ENCODE peak calls at places on chromosomes 11 and 22, in four cellular contexts. B, U, H and D are unnamed samples.

GRCh38 chr11:57527056-57527631 is 3.4 kb downstream of the TIMM10 start:
- DNase-seq in H (peak), U (peak), B (no peak), D (no peak)

GRCh38 chr11:92969634-92970347 is at the start of gene MTNR1B:
- DNase-seq in B (no peak), U (no peak), H (no peak), D (no peak)

GRCh38 chr11:84828616-84829015 is 798.5 kb downstream of the DLG2 start:
- DNase-seq in H (no peak), B (no peak), U (no peak), D (no peak)

GRCh38 chr11:35223429-35223828 is 84.5 kb downstream of the CD44 start:
- DNase-seq in H (no peak), B (no peak), U (no peak), D (no peak)

GRCh38 chr11:118921929-118922744 is 3.6 kb downstream of the BCL9L start:
- DNase-seq in H (no peak), B (no peak), U (peak), D (no peak)

GRCh38 chr11:83970061-83970671 is 684.0 kb upstream of the CCDC90B start:
- DNase-seq in B (no peak), U (no peak), H (no peak), D (no peak)

GRCh38 chr11:57480409-57481137 is 20.2 kb downstream of the RTN4RL2 start:
- DNase-seq in H (peak), B (peak), U (peak), D (peak)

GRCh38 chr11:94171693-94172440 is 43.2 kb downstream of the PANX1 start:
- DNase-seq in U (peak), B (no peak), H (peak), D (no peak)

GRCh38 chr11:115092516-115092915 is 411.7 kb downstream of the CADM1 start:
- DNase-seq in H (no peak), B (no peak), U (no peak), D (no peak)

GRCh38 chr11:18492888-18493287 is 33.9 kb downstream of the TSG101 start:
- DNase-seq in U (no peak), H (no peak), B (no peak), D (no peak)

GRCh38 chr11:119316729-119317591 is at the start of gene MCAM:
- DNase-seq in U (peak), H (peak), B (peak), D (no peak)

GRCh38 chr11:20388096-20389055 is 860 bp downstream of the PRMT3 start:
- DNase-seq in U (peak), B (no peak), H (no peak), D (peak)

GRCh38 chr22:44409211-44409648 is 88.8 kb downstream of the RTL6 start:
- DNase-seq in U (no peak), B (no peak), H (no peak), D (no peak)

GRCh38 chr11:1082346-1082727 is 7.7 kb downstream of the MUC2 start:
- DNase-seq in U (no peak), B (no peak), H (no peak), D (no peak)

GRCh38 chr22:47687776-47688175 is 925.3 kb downstream of the TBC1D22A start:
- DNase-seq in B (no peak), U (no peak), H (no peak), D (no peak)

GRCh38 chr11:120712014-120712413 is 200.5 kb downstream of the GRIK4 start:
- DNase-seq in U (no peak), B (no peak), H (no peak), D (no peak)

GRCh38 chr11:120709808-120710207 is 198.3 kb downstream of the GRIK4 start:
- DNase-seq in H (no peak), U (no peak), B (no peak), D (no peak)

GRCh38 chr11:120708511-120709183 is 197.1 kb downstream of the GRIK4 start:
- DNase-seq in H (no peak), U (no peak), B (no peak), D (no peak)

GRCh38 chr11:120712862-120713770 is 201.6 kb downstream of the GRIK4 start:
- DNase-seq in B (no peak), H (no peak), U (no peak), D (no peak)

DNA sequence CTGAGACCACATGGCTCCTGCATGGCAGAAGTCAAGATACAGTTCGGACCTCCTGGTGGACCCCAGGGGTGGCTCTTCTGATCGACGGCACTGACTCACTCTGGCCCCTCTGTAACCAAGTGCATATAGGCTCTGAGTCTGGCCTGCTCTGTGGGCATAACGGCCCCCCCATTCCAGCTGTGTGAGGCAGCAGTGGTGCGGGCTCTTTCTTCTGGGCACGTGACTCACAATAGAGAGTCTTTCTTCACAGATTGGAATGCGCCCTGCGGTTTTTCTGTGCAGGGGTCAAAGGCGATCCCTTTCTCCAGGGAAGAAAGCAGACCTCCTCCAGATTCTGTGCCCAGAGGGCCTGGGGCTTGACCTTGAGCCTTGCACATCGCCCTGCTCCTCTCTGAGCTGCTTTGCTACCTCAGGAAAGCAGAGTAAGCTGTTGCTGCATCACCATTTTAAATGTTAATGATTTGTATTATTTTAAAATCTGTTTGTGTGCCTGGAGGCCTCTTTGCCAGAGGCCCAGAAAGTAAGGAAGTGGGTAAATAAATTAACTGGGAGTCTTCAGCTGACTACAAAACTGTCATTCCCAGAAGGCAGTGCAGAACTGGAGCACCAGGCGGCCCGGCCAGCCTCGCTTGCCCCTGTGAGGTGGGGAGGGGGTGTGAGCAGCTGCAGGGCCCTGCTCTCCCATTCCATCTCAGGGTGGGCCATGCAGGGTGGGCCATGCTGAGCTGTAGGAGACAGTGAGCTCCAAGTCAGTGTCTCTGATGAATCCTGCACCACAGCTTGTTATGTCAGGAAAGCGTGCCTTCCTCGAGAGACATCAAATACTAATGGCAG is 199.0 kb downstream of the GRIK4 start:
- DNase-seq in U (peak), H (no peak), B (no peak), D (no peak)
- TF ChIP-seq TAF1 in U (no peak), H (no peak), B (no peak), D (no peak)

GRCh38 chr11:12120031-12121008 is 9.9 kb downstream of the MICAL2 start:
- DNase-seq in H (no peak), B (no peak), U (peak), D (no peak)
- TF ChIP-seq TAF1 in H (no peak), B (no peak), U (no peak), D (no peak)

DNA sequence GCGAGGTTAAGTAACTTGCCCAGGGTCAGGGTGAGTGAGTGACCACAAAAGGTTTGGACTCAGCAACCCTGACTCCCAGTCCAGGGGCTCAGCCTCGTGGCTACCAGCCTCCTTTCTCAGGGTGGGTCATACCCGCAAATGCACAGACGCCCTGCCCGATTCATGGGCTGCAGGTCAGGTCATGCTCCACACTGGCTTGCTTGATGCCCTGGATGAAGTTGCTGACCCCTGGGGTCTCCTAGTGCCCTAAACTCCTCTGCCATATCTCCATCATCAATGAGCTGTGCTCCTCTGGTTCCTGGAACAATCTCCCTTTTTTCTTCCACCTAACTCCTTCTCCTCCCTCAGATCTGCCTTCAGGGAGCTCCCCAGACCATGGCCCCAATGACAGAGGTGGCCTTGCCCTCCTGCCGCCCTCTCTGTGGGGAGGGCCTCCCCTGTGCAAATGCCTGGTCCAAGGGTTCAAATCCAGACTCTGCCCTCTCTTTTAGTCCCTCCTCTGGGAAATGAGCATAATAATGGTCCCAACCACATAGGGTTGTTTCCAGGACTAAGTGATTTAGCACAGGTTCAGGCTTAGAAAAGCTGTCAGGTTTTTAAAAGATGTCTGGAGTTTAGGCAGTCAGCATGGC is 63.4 kb downstream of the CD82 start:
- DNase-seq in U (no peak), H (no peak), B (no peak), D (peak)
- TF ChIP-seq TAF1 in U (no peak), H (no peak), B (no peak), D (no peak)

GRCh38 chr11:73205666-73206343 is 12.3 kb upstream of the P2RY2 start:
- DNase-seq in U (no peak), H (no peak), B (no peak), D (no peak)
- TF ChIP-seq TAF1 in U (no peak), H (no peak), B (no peak), D (no peak)